ENCODE peak calls at places on chromosomes 6 and 20, in eight cellular contexts. E, Y, J, S, Z, W, D and M are unnamed samples.

GRCh38 chr6:99130897-99131873 is 183.4 kb upstream of the FBXL4 start:
- DNase-seq in J (no peak), W (no peak), S (no peak), Z (no peak), E (no peak), D (no peak), Y (no peak), M (no peak)

GRCh38 chr6:123393333-123393732 is 243.4 kb downstream of the TRDN start:
- DNase-seq in J (no peak), Y (no peak), D (no peak), Z (peak), E (no peak), S (no peak), W (peak), M (no peak)

GRCh38 chr6:139342957-139343750 is 31.3 kb downstream of the CITED2 start:
- DNase-seq in Z (no peak), D (no peak), Y (no peak), W (no peak), E (no peak), S (no peak), J (no peak), M (no peak)

GRCh38 chr6:52815167-52816092 is 11.8 kb upstream of the GSTA1 start:
- DNase-seq in E (no peak), Y (no peak), J (peak), D (no peak), S (peak), W (peak), Z (peak), M (peak)

GRCh38 chr6:165403006-165403405 is 93.6 kb upstream of the C6orf118 start:
- DNase-seq in J (no peak), S (no peak), Z (no peak), E (no peak), D (no peak), W (no peak), Y (no peak), M (no peak)

GRCh38 chr6:128821116-128821515 is 61.8 kb upstream of the LAMA2 start:
- DNase-seq in Y (no peak), J (no peak), D (no peak), S (no peak), E (no peak), Z (no peak), W (no peak), M (no peak)

GRCh38 chr6:97524846-97525245 is 241.8 kb upstream of the MMS22L start:
- DNase-seq in J (no peak), D (no peak), Z (no peak), S (peak), W (no peak), Y (peak), E (no peak), M (no peak)

GRCh38 chr6:157461000-157461915 is 80.3 kb downstream of the ZDHHC14 start:
- DNase-seq in S (peak), D (no peak), J (peak), Z (peak), W (peak), Y (no peak), E (peak), M (no peak)

GRCh38 chr6:146985966-146986365 is 218.3 kb upstream of the STXBP5 start:
- DNase-seq in Y (no peak), Z (no peak), D (no peak), E (no peak), S (no peak), W (no peak), J (no peak), M (no peak)

GRCh38 chr20:3027987-3028386 is 15.4 kb upstream of the GNRH2 start:
- DNase-seq in W (no peak), Z (no peak), Y (no peak), D (no peak), S (no peak), J (no peak), E (no peak), M (no peak)

GRCh38 chr6:156589281-156589680 is 187.9 kb upstream of the ARID1B start:
- DNase-seq in Y (no peak), J (no peak), D (no peak), E (no peak), Z (no peak), W (peak), S (no peak), M (no peak)

GRCh38 chr20:34299925-34300806 is 3.0 kb downstream of the AHCY start:
- DNase-seq in D (no peak), E (no peak), Z (peak), S (no peak), W (peak), Y (no peak), J (no peak), M (no peak)

GRCh38 chr6:6588064-6588923 is at the start of gene LY86:
- DNase-seq in Z (no peak), D (peak), Y (no peak), S (no peak), J (peak), E (no peak), W (no peak), M (no peak)

GRCh38 chr20:63738687-63739128 is 868 bp upstream of the SLC2A4RG start:
- DNase-seq in W (peak), S (peak), Z (no peak), D (no peak), E (no peak), J (peak), Y (no peak), M (peak)

GRCh38 chr6:134057478-134057877 is 5.1 kb upstream of the SLC2A12 start:
- DNase-seq in S (no peak), W (no peak), J (no peak), D (no peak), Y (no peak), Z (no peak), E (no peak), M (no peak)

GRCh38 chr6:110103260-110103659 is 76.2 kb downstream of the WASF1 start:
- DNase-seq in E (no peak), Z (no peak), W (no peak), Y (no peak), J (no peak), D (no peak), S (no peak), M (no peak)

GRCh38 chr20:4957939-4958362 is 43.4 kb downstream of the SLC23A2 start:
- DNase-seq in D (no peak), S (no peak), J (no peak), W (peak), Z (peak), E (no peak), Y (no peak), M (no peak)